ENCODE peak calls at places on chromosome 2, in seven cellular contexts. One of them, this sample, is unnamed.

GRCh38 chr2:47232738-47233415 is 77.8 kb upstream of the STPG4 start:
- DNase-seq in activated T-cell treated with anti-CD3 and anti-CD28 coated beads for 1 hour: no peak
- DNase-seq in T-helper 1 cell: no peak
- DNase-seq in uterus: no peak
- DNase-seq in astrocyte of the spinal cord: peak
- DNase-seq in memory B cell: no peak
- DNase-seq in endodermal cell: no peak
- DNase-seq in this sample: no peak

GRCh38 chr2:138964413-138964812 is 184.2 kb upstream of the NXPH2 start:
- DNase-seq in endodermal cell: no peak
- DNase-seq in uterus: no peak
- DNase-seq in astrocyte of the spinal cord: no peak
- DNase-seq in memory B cell: no peak
- DNase-seq in T-helper 1 cell: no peak
- DNase-seq in activated T-cell treated with anti-CD3 and anti-CD28 coated beads for 1 hour: no peak
- DNase-seq in this sample: no peak

GRCh38 chr2:62654423-62654791 is 51.1 kb upstream of the EHBP1 start:
- DNase-seq in endodermal cell: no peak
- DNase-seq in activated T-cell treated with anti-CD3 and anti-CD28 coated beads for 1 hour: no peak
- DNase-seq in astrocyte of the spinal cord: peak
- DNase-seq in uterus: no peak
- DNase-seq in T-helper 1 cell: no peak
- DNase-seq in memory B cell: no peak
- DNase-seq in this sample: no peak

GRCh38 chr2:128408349-128409305 is 90.0 kb upstream of the HS6ST1 start:
- DNase-seq in T-helper 1 cell: no peak
- DNase-seq in astrocyte of the spinal cord: peak
- DNase-seq in activated T-cell treated with anti-CD3 and anti-CD28 coated beads for 1 hour: no peak
- DNase-seq in memory B cell: no peak
- DNase-seq in uterus: no peak
- DNase-seq in endodermal cell: peak
- DNase-seq in this sample: no peak

GRCh38 chr2:203327582-203327917 is 644 bp upstream of the ABI2 start:
- DNase-seq in endodermal cell: no peak
- DNase-seq in activated T-cell treated with anti-CD3 and anti-CD28 coated beads for 1 hour: no peak
- DNase-seq in astrocyte of the spinal cord: no peak
- DNase-seq in uterus: no peak
- DNase-seq in memory B cell: no peak
- DNase-seq in T-helper 1 cell: no peak
- DNase-seq in this sample: no peak

GRCh38 chr2:10918661-10919414 is 7.1 kb downstream of the KCNF1 start:
- DNase-seq in memory B cell: no peak
- DNase-seq in activated T-cell treated with anti-CD3 and anti-CD28 coated beads for 1 hour: no peak
- DNase-seq in endodermal cell: peak
- DNase-seq in astrocyte of the spinal cord: no peak
- DNase-seq in uterus: no peak
- DNase-seq in T-helper 1 cell: no peak
- DNase-seq in this sample: no peak

GRCh38 chr2:217864960-217865359 is 137.8 kb downstream of the TNS1 start:
- DNase-seq in astrocyte of the spinal cord: no peak
- DNase-seq in uterus: no peak
- DNase-seq in endodermal cell: no peak
- DNase-seq in activated T-cell treated with anti-CD3 and anti-CD28 coated beads for 1 hour: no peak
- DNase-seq in T-helper 1 cell: no peak
- DNase-seq in memory B cell: peak
- DNase-seq in this sample: no peak

GRCh38 chr2:215577356-215577755 is 141.5 kb upstream of the FN1 start:
- DNase-seq in uterus: no peak
- DNase-seq in T-helper 1 cell: no peak
- DNase-seq in astrocyte of the spinal cord: peak
- DNase-seq in endodermal cell: no peak
- DNase-seq in activated T-cell treated with anti-CD3 and anti-CD28 coated beads for 1 hour: no peak
- DNase-seq in memory B cell: no peak
- DNase-seq in this sample: no peak

GRCh38 chr2:140975237-140975636 is 1155.6 kb downstream of the LRP1B start:
- DNase-seq in activated T-cell treated with anti-CD3 and anti-CD28 coated beads for 1 hour: no peak
- DNase-seq in T-helper 1 cell: no peak
- DNase-seq in uterus: no peak
- DNase-seq in endodermal cell: no peak
- DNase-seq in memory B cell: no peak
- DNase-seq in astrocyte of the spinal cord: no peak
- DNase-seq in this sample: no peak

GRCh38 chr2:234564719-234565118 is 67.8 kb upstream of the ARL4C start:
- DNase-seq in activated T-cell treated with anti-CD3 and anti-CD28 coated beads for 1 hour: no peak
- DNase-seq in memory B cell: no peak
- DNase-seq in endodermal cell: no peak
- DNase-seq in T-helper 1 cell: no peak
- DNase-seq in uterus: no peak
- DNase-seq in astrocyte of the spinal cord: peak
- DNase-seq in this sample: no peak

GRCh38 chr2:237987263-237987662 is 20.4 kb downstream of the UBE2F start:
- DNase-seq in memory B cell: no peak
- DNase-seq in activated T-cell treated with anti-CD3 and anti-CD28 coated beads for 1 hour: no peak
- DNase-seq in uterus: no peak
- DNase-seq in endodermal cell: no peak
- DNase-seq in astrocyte of the spinal cord: no peak
- DNase-seq in T-helper 1 cell: no peak
- DNase-seq in this sample: no peak

GRCh38 chr2:36352024-36352398 is 3.6 kb upstream of the CRIM1 start:
- DNase-seq in uterus: no peak
- DNase-seq in astrocyte of the spinal cord: peak
- DNase-seq in activated T-cell treated with anti-CD3 and anti-CD28 coated beads for 1 hour: no peak
- DNase-seq in T-helper 1 cell: no peak
- DNase-seq in endodermal cell: peak
- DNase-seq in memory B cell: no peak
- DNase-seq in this sample: no peak

GRCh38 chr2:7239078-7239477 is 321.9 kb downstream of the RNF144A start:
- DNase-seq in uterus: no peak
- DNase-seq in astrocyte of the spinal cord: no peak
- DNase-seq in endodermal cell: no peak
- DNase-seq in activated T-cell treated with anti-CD3 and anti-CD28 coated beads for 1 hour: no peak
- DNase-seq in memory B cell: no peak
- DNase-seq in T-helper 1 cell: no peak
- DNase-seq in this sample: no peak

GRCh38 chr2:168641636-168642035 is 160.8 kb upstream of the NOSTRIN start:
- DNase-seq in memory B cell: no peak
- DNase-seq in uterus: no peak
- DNase-seq in activated T-cell treated with anti-CD3 and anti-CD28 coated beads for 1 hour: no peak
- DNase-seq in astrocyte of the spinal cord: peak
- DNase-seq in endodermal cell: no peak
- DNase-seq in T-helper 1 cell: no peak
- DNase-seq in this sample: no peak

GRCh38 chr2:119201815-119202214 is 21.8 kb upstream of the STEAP3 start:
- DNase-seq in memory B cell: no peak
- DNase-seq in endodermal cell: no peak
- DNase-seq in activated T-cell treated with anti-CD3 and anti-CD28 coated beads for 1 hour: no peak
- DNase-seq in astrocyte of the spinal cord: no peak
- DNase-seq in T-helper 1 cell: no peak
- DNase-seq in uterus: no peak
- DNase-seq in this sample: no peak

GRCh38 chr2:228703099-228703498 is 521.6 kb upstream of the SPHKAP start:
- DNase-seq in activated T-cell treated with anti-CD3 and anti-CD28 coated beads for 1 hour: no peak
- DNase-seq in uterus: no peak
- DNase-seq in memory B cell: no peak
- DNase-seq in endodermal cell: no peak
- DNase-seq in astrocyte of the spinal cord: no peak
- DNase-seq in T-helper 1 cell: no peak
- DNase-seq in this sample: no peak

GRCh38 chr2:239926587-239927234 is 98.4 kb downstream of the NDUFA10 start:
- DNase-seq in uterus: no peak
- DNase-seq in T-helper 1 cell: no peak
- DNase-seq in endodermal cell: no peak
- DNase-seq in activated T-cell treated with anti-CD3 and anti-CD28 coated beads for 1 hour: no peak
- DNase-seq in astrocyte of the spinal cord: no peak
- DNase-seq in memory B cell: no peak
- DNase-seq in this sample: no peak

GRCh38 chr2:58800846-58801245 is 559.7 kb upstream of the FANCL start:
- DNase-seq in uterus: no peak
- DNase-seq in T-helper 1 cell: no peak
- DNase-seq in memory B cell: no peak
- DNase-seq in activated T-cell treated with anti-CD3 and anti-CD28 coated beads for 1 hour: no peak
- DNase-seq in endodermal cell: no peak
- DNase-seq in astrocyte of the spinal cord: no peak
- DNase-seq in this sample: no peak

GRCh38 chr2:42494434-42495233 is 852 bp upstream of the KCNG3 start:
- DNase-seq in uterus: peak
- DNase-seq in T-helper 1 cell: peak
- DNase-seq in astrocyte of the spinal cord: peak
- DNase-seq in activated T-cell treated with anti-CD3 and anti-CD28 coated beads for 1 hour: peak
- DNase-seq in endodermal cell: peak
- DNase-seq in memory B cell: peak
- DNase-seq in this sample: peak

GRCh38 chr2:207311316-207312005 is 145.7 kb upstream of the KLF7 start:
- DNase-seq in memory B cell: no peak
- DNase-seq in astrocyte of the spinal cord: peak
- DNase-seq in endodermal cell: no peak
- DNase-seq in uterus: no peak
- DNase-seq in activated T-cell treated with anti-CD3 and anti-CD28 coated beads for 1 hour: no peak
- DNase-seq in T-helper 1 cell: no peak
- DNase-seq in this sample: no peak

GRCh38 chr2:240514631-240515030 is 43.2 kb downstream of the ANKMY1 start:
- DNase-seq in activated T-cell treated with anti-CD3 and anti-CD28 coated beads for 1 hour: no peak
- DNase-seq in memory B cell: no peak
- DNase-seq in astrocyte of the spinal cord: no peak
- DNase-seq in uterus: peak
- DNase-seq in T-helper 1 cell: no peak
- DNase-seq in endodermal cell: peak
- DNase-seq in this sample: no peak

GRCh38 chr2:66440011-66440542 is 5.2 kb downstream of the MEIS1 start:
- DNase-seq in memory B cell: no peak
- DNase-seq in T-helper 1 cell: no peak
- DNase-seq in endodermal cell: peak
- DNase-seq in astrocyte of the spinal cord: peak
- DNase-seq in uterus: no peak
- DNase-seq in activated T-cell treated with anti-CD3 and anti-CD28 coated beads for 1 hour: no peak
- DNase-seq in this sample: no peak

GRCh38 chr2:119431976-119432881 is 575 bp downstream of the TMEM37 start:
- DNase-seq in astrocyte of the spinal cord: peak
- DNase-seq in endodermal cell: no peak
- DNase-seq in activated T-cell treated with anti-CD3 and anti-CD28 coated beads for 1 hour: no peak
- DNase-seq in uterus: no peak
- DNase-seq in T-helper 1 cell: no peak
- DNase-seq in memory B cell: no peak
- DNase-seq in this sample: no peak

GRCh38 chr2:152676461-152676860 is 40.8 kb downstream of the PRPF40A start:
- DNase-seq in endodermal cell: no peak
- DNase-seq in activated T-cell treated with anti-CD3 and anti-CD28 coated beads for 1 hour: no peak
- DNase-seq in memory B cell: no peak
- DNase-seq in astrocyte of the spinal cord: no peak
- DNase-seq in uterus: no peak
- DNase-seq in T-helper 1 cell: no peak
- DNase-seq in this sample: no peak

GRCh38 chr2:173146590-173146989 is 70.9 kb downstream of the MAP3K20 start:
- DNase-seq in endodermal cell: no peak
- DNase-seq in activated T-cell treated with anti-CD3 and anti-CD28 coated beads for 1 hour: no peak
- DNase-seq in uterus: no peak
- DNase-seq in memory B cell: no peak
- DNase-seq in astrocyte of the spinal cord: no peak
- DNase-seq in T-helper 1 cell: no peak
- DNase-seq in this sample: no peak

GRCh38 chr2:237310515-237311114 is 103.3 kb downstream of the COL6A3 start:
- DNase-seq in endodermal cell: no peak
- DNase-seq in activated T-cell treated with anti-CD3 and anti-CD28 coated beads for 1 hour: no peak
- DNase-seq in astrocyte of the spinal cord: peak
- DNase-seq in T-helper 1 cell: no peak
- DNase-seq in memory B cell: no peak
- DNase-seq in uterus: no peak
- DNase-seq in this sample: no peak

GRCh38 chr2:107380912-107381311 is 445.8 kb upstream of the RGPD4 start:
- DNase-seq in activated T-cell treated with anti-CD3 and anti-CD28 coated beads for 1 hour: no peak
- DNase-seq in memory B cell: no peak
- DNase-seq in astrocyte of the spinal cord: no peak
- DNase-seq in endodermal cell: no peak
- DNase-seq in T-helper 1 cell: no peak
- DNase-seq in uterus: no peak
- DNase-seq in this sample: no peak

GRCh38 chr2:233793465-233794127 is 15.5 kb downstream of the MROH2A start:
- DNase-seq in uterus: no peak
- DNase-seq in endodermal cell: no peak
- DNase-seq in T-helper 1 cell: no peak
- DNase-seq in activated T-cell treated with anti-CD3 and anti-CD28 coated beads for 1 hour: no peak
- DNase-seq in memory B cell: no peak
- DNase-seq in astrocyte of the spinal cord: no peak
- DNase-seq in this sample: no peak

This sample was measured in activated T-helper 2 cell treated with anti-CD3 and anti-CD28 coated beads, Interferon-gamma antibody, Interleukin-2, Interleukin-4, amounts not matched to agents 10 μg/mL and 5 μg/mL and 100 μg/mL, durations not matched to agents 14 hours and 24 hours and 36 hours.